ENCODE peak calls at places on chromosomes 11 and 22, in four cellular contexts. A is IMR-90, M is pancreas, P is AG04449. G is an unnamed sample.

GRCh38 chr11:125971618-125972017 is 25.8 kb downstream of the VSIG10L2 start:
- DNase-seq in P (no peak), A (no peak), M (no peak), G (no peak)

GRCh38 chr22:20089977-20090729 is 10.1 kb downstream of the DGCR8 start:
- DNase-seq in M (no peak), A (peak), P (no peak), G (peak)

GRCh38 chr11:65639623-65640482 is 2.0 kb downstream of the SIPA1 start:
- DNase-seq in M (peak), A (no peak), P (no peak), G (no peak)

GRCh38 chr11:15587059-15587458 is 472.3 kb downstream of the INSC start:
- DNase-seq in M (no peak), A (no peak), P (no peak), G (no peak)

GRCh38 chr11:41177791-41178190 is 281.7 kb downstream of the LRRC4C start:
- DNase-seq in P (no peak), M (no peak), A (no peak), G (no peak)

GRCh38 chr22:29105468-29105867 is 32.6 kb downstream of the KREMEN1 start:
- DNase-seq in A (peak), P (no peak), M (no peak), G (no peak)

GRCh38 chr11:111697910-111698309 is 68.3 kb downstream of the PPP2R1B start:
- DNase-seq in M (no peak), A (no peak), P (no peak), G (no peak)

GRCh38 chr11:102495161-102496042 is 35.1 kb downstream of the MMP7 start:
- DNase-seq in M (no peak), A (peak), P (peak), G (peak)

GRCh38 chr22:23403152-23403719 is 176.9 kb downstream of the IGLL1 start:
- DNase-seq in P (no peak), M (peak), A (no peak), G (no peak)

GRCh38 chr22:30637701-30638114 is 2.1 kb downstream of the SLC35E4 start:
- DNase-seq in A (no peak), M (no peak), P (no peak), G (no peak)

GRCh38 chr11:10777393-10777793 is 26.3 kb downstream of the CTR9 start:
- DNase-seq in A (no peak), P (no peak), M (no peak), G (no peak)

GRCh38 chr11:105229257-105229656 is 89.7 kb upstream of the CARD18 start:
- DNase-seq in A (peak), P (no peak), M (no peak), G (peak)

GRCh38 chr22:28728621-28729313 is 12.9 kb downstream of the CHEK2 start:
- DNase-seq in M (no peak), A (no peak), P (no peak), G (no peak)

GRCh38 chr11:69158301-69159152 is 2.8 kb downstream of the SMIM38 start:
- DNase-seq in M (no peak), P (no peak), A (no peak), G (no peak)

GRCh38 chr22:16955081-16955480 is 52.9 kb downstream of the GAB4 start:
- DNase-seq in A (no peak), P (no peak), M (no peak), G (no peak)

GRCh38 chr11:97332271-97332670 is 942.5 kb downstream of the JRKL start:
- DNase-seq in P (no peak), A (no peak), M (no peak), G (no peak)

GRCh38 chr11:67632982-67633755 is 3.4 kb upstream of the NUDT8 start:
- DNase-seq in P (no peak), A (no peak), M (peak), G (no peak)

GRCh38 chr11:9219572-9219971 is 45.6 kb downstream of the DENND5A start:
- DNase-seq in A (peak), M (no peak), P (no peak), G (peak)

GRCh38 chr22:30694638-30695350 is at the start of gene OSBP2:
- DNase-seq in A (no peak), M (peak), P (no peak), G (no peak)

GRCh38 chr11:130947481-130947880 is 31.2 kb upstream of the SNX19 start:
- DNase-seq in M (no peak), P (no peak), A (no peak), G (no peak)

GRCh38 chr22:19121631-19122142 is 525 bp downstream of the DGCR2 start:
- DNase-seq in M (peak), A (peak), P (no peak), G (no peak)

DNA sequence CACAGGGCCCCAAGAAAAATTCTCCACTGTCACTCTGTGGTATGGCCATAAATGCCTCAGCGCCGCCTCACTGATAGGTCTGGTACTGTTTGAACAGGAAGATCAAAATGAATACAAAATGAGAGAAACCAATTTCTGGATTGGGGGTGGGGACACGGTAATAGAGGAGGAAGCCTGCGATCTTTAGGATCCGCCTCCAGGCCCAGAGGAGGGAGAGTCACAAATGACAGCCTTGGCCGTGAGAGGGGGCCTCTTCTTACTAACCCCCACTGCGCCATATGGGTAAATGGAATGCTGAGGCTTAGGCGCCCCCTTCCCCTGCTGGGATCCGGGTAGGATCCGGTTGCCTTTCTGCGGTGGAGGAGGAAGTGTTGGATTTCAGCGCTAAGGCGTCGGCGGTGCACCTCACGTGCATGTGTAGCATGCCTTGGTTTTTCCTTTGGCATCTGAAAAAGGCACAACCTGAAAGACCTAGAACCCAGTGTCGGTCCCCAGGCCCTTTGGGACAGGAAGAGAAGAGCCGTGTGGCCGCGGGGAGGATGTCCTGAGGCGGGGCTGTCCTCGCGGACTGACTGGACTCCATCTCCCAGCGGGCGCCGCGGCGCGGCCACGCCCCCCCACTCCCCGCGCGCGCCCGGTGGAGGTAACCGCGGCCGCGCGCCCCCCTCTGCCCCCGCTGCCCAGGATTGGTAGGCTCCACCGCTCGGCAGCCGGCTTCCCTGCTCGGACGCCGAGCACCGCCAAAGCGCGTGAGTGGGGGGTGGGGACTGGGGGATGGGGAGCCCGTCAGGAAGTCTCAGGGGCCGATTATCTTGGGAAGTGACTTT is 718 bp upstream of the MADD start:
- DNase-seq in M (peak), A (peak), P (peak), G (peak)
- TF ChIP-seq CTCF in M (no peak), A (peak), P (peak), G (no peak)

GRCh38 chr11:134120921-134121526 is 52.2 kb downstream of the JAM3 start:
- DNase-seq in A (peak), P (no peak), M (no peak), G (no peak)
- H3K4me3 ChIP-seq in A (peak), P (no peak), M (no peak), G (peak)

GRCh38 chr11:79461144-79461543 is 20.3 kb upstream of the TENM4 start:
- DNase-seq in M (no peak), P (no peak), A (peak), G (no peak)
- TF ChIP-seq CTCF in M (peak), P (peak), A (peak), G (peak)

DNA sequence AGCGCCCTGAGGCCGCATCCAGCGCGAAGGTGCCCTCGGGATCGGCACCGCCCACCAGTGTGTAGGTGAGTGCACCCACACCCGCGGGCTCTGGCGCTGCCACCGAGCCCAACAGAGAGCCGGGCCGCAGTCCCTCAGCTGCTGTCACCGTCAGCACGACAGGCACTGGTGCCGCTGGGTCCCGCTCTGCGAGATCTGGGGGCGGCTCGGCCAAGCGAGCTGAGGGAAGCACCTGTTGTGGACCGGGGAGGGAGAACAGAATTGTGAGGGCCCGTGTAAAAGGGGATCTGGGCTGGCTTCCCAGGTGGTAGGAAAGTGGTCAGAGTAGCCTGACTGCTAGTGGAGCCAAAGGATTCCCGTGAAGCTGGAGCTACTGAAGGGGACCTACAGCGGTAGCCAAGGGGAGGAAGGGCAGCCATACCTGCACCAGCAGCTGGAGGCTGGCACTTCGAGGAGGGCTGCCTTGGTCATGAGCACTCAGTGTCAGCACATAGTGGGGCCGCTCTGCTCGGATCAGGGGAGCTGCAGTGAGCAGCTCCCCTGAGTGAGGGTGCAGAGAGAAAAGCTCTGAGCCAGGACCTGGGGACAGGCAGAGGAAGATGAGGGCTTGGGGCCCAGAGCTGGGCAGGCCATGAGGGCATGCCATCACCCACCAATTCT is 11.5 kb upstream of the TPP1 start:
- DNase-seq in A (no peak), P (no peak), M (peak), G (no peak)
- H3K4me3 ChIP-seq in A (no peak), P (no peak), M (peak), G (no peak)

GRCh38 chr22:32587449-32587848 is 112.8 kb downstream of the FBXO7 start:
- DNase-seq in A (no peak), M (no peak), P (no peak), G (peak)

GRCh38 chr22:32583074-32583677 is 108.6 kb downstream of the FBXO7 start:
- DNase-seq in M (no peak), A (no peak), P (no peak), G (no peak)

GRCh38 chr22:32584650-32585049 is 110.0 kb downstream of the FBXO7 start:
- DNase-seq in P (no peak), M (no peak), A (peak), G (no peak)

GRCh38 chr22:32585737-32586136 is 111.1 kb downstream of the FBXO7 start:
- DNase-seq in M (no peak), A (no peak), P (no peak), G (no peak)

GRCh38 chr22:32583921-32584335 is 109.3 kb downstream of the FBXO7 start:
- DNase-seq in A (peak), M (no peak), P (no peak), G (no peak)
- TF ChIP-seq CTCF in A (no peak), M (no peak), P (no peak), G (no peak)

GRCh38 chr11:128469220-128469619 is 118.1 kb downstream of the ETS1 start:
- DNase-seq in A (no peak), M (no peak), P (no peak), G (no peak)

GRCh38 chr11:128473631-128474030 is 113.7 kb downstream of the ETS1 start:
- DNase-seq in A (no peak), M (no peak), P (no peak), G (no peak)

GRCh38 chr11:128470081-128470480 is 117.3 kb downstream of the ETS1 start:
- DNase-seq in P (no peak), M (no peak), A (no peak), G (no peak)

GRCh38 chr11:128472128-128473110 is 114.9 kb downstream of the ETS1 start:
- DNase-seq in A (peak), M (no peak), P (no peak), G (no peak)

GRCh38 chr11:128471138-128471661 is 116.2 kb downstream of the ETS1 start:
- DNase-seq in A (no peak), P (no peak), M (peak), G (no peak)
- H3K4me3 ChIP-seq in A (no peak), P (no peak), M (no peak), G (no peak)

DNA sequence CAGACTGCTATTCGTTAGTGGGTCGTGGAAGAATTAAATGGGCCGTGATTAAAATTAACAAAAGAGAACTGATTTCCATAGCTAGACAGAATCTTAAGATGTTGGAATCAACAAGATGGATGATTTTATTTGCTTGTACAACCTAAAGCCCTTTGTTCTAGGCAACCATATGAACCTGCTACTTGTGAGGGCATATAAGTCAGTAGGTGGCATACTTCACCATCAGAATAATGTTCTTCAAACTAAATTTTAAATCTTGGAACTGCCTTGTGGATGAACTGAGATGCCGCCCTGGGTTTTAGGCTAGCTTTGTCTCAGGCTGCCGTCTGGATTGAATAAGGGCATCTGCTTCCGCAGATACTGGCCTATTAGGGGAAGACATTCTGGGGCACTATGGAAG is 40.9 kb downstream of the CSRP3 start:
- DNase-seq in M (no peak), P (no peak), A (no peak), G (no peak)
- TF ChIP-seq CTCF in M (no peak), P (no peak), A (no peak), G (no peak)

GRCh38 chr11:132358573-132358953 is 988.1 kb downstream of the NTM start:
- DNase-seq in P (no peak), M (no peak), A (no peak), G (no peak)
- H3K4me3 ChIP-seq in P (no peak), M (no peak), A (no peak), G (no peak)

GRCh38 chr11:2298795-2299747 is 2.6 kb downstream of the C11orf21 start:
- DNase-seq in M (no peak), A (no peak), P (no peak), G (no peak)
- TF ChIP-seq CTCF in M (no peak), A (peak), P (peak), G (peak)